ENCODE peak calls at places on chromosome 14, in five cellular contexts. One of them, this sample, is unnamed.

GRCh38 chr14:85867450-85867849 is 337.5 kb downstream of the FLRT2 start:
- DNase-seq in uterus: no peak
- DNase-seq in GM23248: no peak
- DNase-seq in small intestine: no peak
- DNase-seq in esophagus muscularis mucosa: no peak
- DNase-seq in this sample: no peak

GRCh38 chr14:34098045-34098984 is 147.4 kb upstream of the EGLN3 start:
- DNase-seq in uterus: peak; percentile 43
- DNase-seq in GM23248: peak; percentile 63
- DNase-seq in small intestine: peak; percentile 18
- DNase-seq in esophagus muscularis mucosa: no peak
- DNase-seq in this sample: peak; percentile 48

GRCh38 chr14:65015391-65015790 is 28.7 kb downstream of the FNTB start:
- DNase-seq in uterus: no peak
- DNase-seq in GM23248: no peak
- DNase-seq in small intestine: no peak
- DNase-seq in esophagus muscularis mucosa: no peak
- DNase-seq in this sample: no peak

GRCh38 chr14:64788706-64789105 is 84.5 kb downstream of the PLEKHG3 start:
- DNase-seq in uterus: no peak
- DNase-seq in GM23248: peak; percentile 94
- DNase-seq in small intestine: no peak
- DNase-seq in esophagus muscularis mucosa: no peak
- DNase-seq in this sample: no peak

GRCh38 chr14:37591311-37591940 is 3.6 kb downstream of the FOXA1 start:
- DNase-seq in uterus: no peak
- DNase-seq in GM23248: no peak
- DNase-seq in small intestine: peak; percentile 49
- DNase-seq in esophagus muscularis mucosa: no peak
- DNase-seq in this sample: peak; percentile 67

GRCh38 chr14:85554106-85554505 is 24.2 kb downstream of the FLRT2 start:
- DNase-seq in uterus: no peak
- DNase-seq in GM23248: no peak
- DNase-seq in small intestine: no peak
- DNase-seq in esophagus muscularis mucosa: no peak
- DNase-seq in this sample: no peak

GRCh38 chr14:69625299-69626131 is 14.1 kb downstream of the SUSD6 start:
- DNase-seq in uterus: peak; percentile 51
- DNase-seq in GM23248: no peak
- DNase-seq in small intestine: peak; percentile 50
- DNase-seq in esophagus muscularis mucosa: no peak
- DNase-seq in this sample: peak; percentile 48

GRCh38 chr14:21505009-21505553 is 6.1 kb downstream of the METTL3 start:
- DNase-seq in uterus: no peak
- DNase-seq in GM23248: no peak
- DNase-seq in small intestine: no peak
- DNase-seq in esophagus muscularis mucosa: no peak
- DNase-seq in this sample: no peak

GRCh38 chr14:66284346-66284745 is 201.8 kb upstream of the CCDC196 start:
- DNase-seq in uterus: no peak
- DNase-seq in GM23248: peak; percentile 27
- DNase-seq in small intestine: peak; percentile 5
- DNase-seq in esophagus muscularis mucosa: no peak
- DNase-seq in this sample: no peak

GRCh38 chr14:60188696-60189095 is 23.5 kb upstream of the DHRS7 start:
- DNase-seq in uterus: no peak
- DNase-seq in GM23248: no peak
- DNase-seq in small intestine: no peak
- DNase-seq in esophagus muscularis mucosa: no peak
- DNase-seq in this sample: no peak

GRCh38 chr14:64549805-64550538 is at the start of gene PPP1R36:
- DNase-seq in uterus: no peak
- DNase-seq in GM23248: peak; percentile 71
- DNase-seq in small intestine: peak; percentile 73
- DNase-seq in esophagus muscularis mucosa: no peak
- DNase-seq in this sample: peak; percentile 77

GRCh38 chr14:99579903-99580570 is 24.0 kb downstream of the CCDC85C start:
- DNase-seq in uterus: no peak
- DNase-seq in GM23248: peak; percentile 45
- DNase-seq in small intestine: peak; percentile 75
- DNase-seq in esophagus muscularis mucosa: no peak
- DNase-seq in this sample: peak; percentile 81

GRCh38 chr14:99258341-99258781 is 13.6 kb downstream of the BCL11B start:
- DNase-seq in uterus: no peak
- DNase-seq in GM23248: no peak
- DNase-seq in small intestine: no peak
- DNase-seq in esophagus muscularis mucosa: no peak
- DNase-seq in this sample: no peak

GRCh38 chr14:100649173-100649519 is 61.9 kb upstream of the BEGAIN start:
- DNase-seq in uterus: no peak
- DNase-seq in GM23248: peak; percentile 61
- DNase-seq in small intestine: peak; percentile 87
- DNase-seq in esophagus muscularis mucosa: no peak
- DNase-seq in this sample: no peak

GRCh38 chr14:51139221-51139681 is 44.3 kb upstream of the TRIM9 start:
- DNase-seq in uterus: no peak
- DNase-seq in GM23248: no peak
- DNase-seq in small intestine: peak; percentile 60
- DNase-seq in esophagus muscularis mucosa: no peak
- DNase-seq in this sample: peak; percentile 44

GRCh38 chr14:52328286-52328685 is 14.2 kb downstream of the PTGER2 start:
- DNase-seq in uterus: no peak
- DNase-seq in GM23248: peak; percentile 86
- DNase-seq in small intestine: no peak
- DNase-seq in esophagus muscularis mucosa: no peak
- DNase-seq in this sample: no peak

GRCh38 chr14:96630281-96630680 is 128.1 kb downstream of the PAPOLA start:
- DNase-seq in uterus: no peak
- DNase-seq in GM23248: no peak
- DNase-seq in small intestine: no peak
- DNase-seq in esophagus muscularis mucosa: peak; percentile 70
- DNase-seq in this sample: no peak

GRCh38 chr14:104855532-104856090 is 9.5 kb upstream of the CEP170B start:
- DNase-seq in uterus: no peak
- DNase-seq in GM23248: no peak
- DNase-seq in small intestine: no peak
- DNase-seq in esophagus muscularis mucosa: no peak
- DNase-seq in this sample: no peak

GRCh38 chr14:104856157-104856868 is 8.8 kb upstream of the CEP170B start:
- DNase-seq in uterus: no peak
- DNase-seq in GM23248: no peak
- DNase-seq in small intestine: peak; percentile 28
- DNase-seq in esophagus muscularis mucosa: no peak
- DNase-seq in this sample: no peak

GRCh38 chr14:104856869-104857860 is 7.9 kb upstream of the CEP170B start:
- DNase-seq in uterus: no peak
- DNase-seq in GM23248: no peak
- DNase-seq in small intestine: no peak
- DNase-seq in esophagus muscularis mucosa: no peak
- DNase-seq in this sample: no peak

GRCh38 chr14:104851896-104852663 is 13.0 kb upstream of the CEP170B start:
- DNase-seq in uterus: peak; percentile 8
- DNase-seq in GM23248: peak; percentile 63
- DNase-seq in small intestine: no peak
- DNase-seq in esophagus muscularis mucosa: no peak
- DNase-seq in this sample: no peak
- H3K27ac ChIP-seq in uterus: no peak overlapping the region
- H3K27ac ChIP-seq in GM23248: no peak overlapping the region
- H3K27ac ChIP-seq in small intestine: no peak overlapping the region
- H3K27ac ChIP-seq in esophagus muscularis mucosa: no peak overlapping the region
- H3K27ac ChIP-seq in this sample: no peak overlapping the region

GRCh38 chr14:92787554-92787953 is 6.6 kb upstream of the GOLGA5 start:
- DNase-seq in uterus: no peak
- DNase-seq in GM23248: no peak
- DNase-seq in small intestine: no peak
- DNase-seq in esophagus muscularis mucosa: no peak
- DNase-seq in this sample: no peak
- H3K4me3 ChIP-seq in uterus: no peak overlapping the region
- H3K4me3 ChIP-seq in GM23248: no peak overlapping the region
- H3K4me3 ChIP-seq in small intestine: no peak overlapping the region
- H3K4me3 ChIP-seq in esophagus muscularis mucosa: no peak overlapping the region
- H3K4me3 ChIP-seq in this sample: no peak overlapping the region

GRCh38 chr14:80186301-80186800 is 25.0 kb downstream of the DIO2 start:
- DNase-seq in uterus: no peak
- DNase-seq in GM23248: no peak
- DNase-seq in small intestine: no peak
- DNase-seq in esophagus muscularis mucosa: no peak
- DNase-seq in this sample: no peak
- H3K27ac ChIP-seq in uterus: no peak overlapping the region
- H3K27ac ChIP-seq in GM23248: no peak overlapping the region
- H3K27ac ChIP-seq in small intestine: no peak overlapping the region
- H3K27ac ChIP-seq in esophagus muscularis mucosa: no peak overlapping the region
- H3K27ac ChIP-seq in this sample: no peak overlapping the region

GRCh38 chr14:93956514-93957332 is 19.6 kb downstream of the ASB2 start:
- DNase-seq in uterus: no peak
- DNase-seq in GM23248: no peak
- DNase-seq in small intestine: no peak
- DNase-seq in esophagus muscularis mucosa: no peak
- DNase-seq in this sample: no peak

GRCh38 chr14:93957751-93958566 is 18.4 kb downstream of the ASB2 start:
- DNase-seq in uterus: no peak
- DNase-seq in GM23248: no peak
- DNase-seq in small intestine: no peak
- DNase-seq in esophagus muscularis mucosa: no peak
- DNase-seq in this sample: no peak

GRCh38 chr14:93956082-93956481 is 20.3 kb downstream of the ASB2 start:
- DNase-seq in uterus: no peak
- DNase-seq in GM23248: no peak
- DNase-seq in small intestine: no peak
- DNase-seq in esophagus muscularis mucosa: no peak
- DNase-seq in this sample: no peak

GRCh38 chr14:93958567-93959238 is 17.7 kb downstream of the ASB2 start:
- DNase-seq in uterus: no peak
- DNase-seq in GM23248: no peak
- DNase-seq in small intestine: no peak
- DNase-seq in esophagus muscularis mucosa: no peak
- DNase-seq in this sample: no peak

DNA sequence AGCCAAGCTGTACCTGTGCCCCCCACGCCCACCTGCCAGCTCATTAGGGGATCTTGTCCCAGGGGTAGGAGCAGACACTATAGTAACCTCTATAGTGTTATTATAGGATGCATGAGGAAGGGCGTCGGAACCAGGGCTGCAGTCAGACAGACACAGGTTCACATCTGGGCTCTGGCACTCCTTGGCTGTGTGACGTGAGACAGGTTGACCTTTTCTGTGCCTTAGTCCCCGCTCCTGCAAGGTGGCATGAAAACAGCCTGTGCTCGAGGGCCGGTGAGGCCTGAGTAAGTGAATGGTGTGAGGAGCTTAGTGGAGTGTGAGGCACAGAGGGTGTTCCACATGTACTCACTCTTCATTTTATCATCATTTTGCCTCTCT is 19.0 kb downstream of the ASB2 start:
- DNase-seq in uterus: no peak
- DNase-seq in GM23248: no peak
- DNase-seq in small intestine: no peak
- DNase-seq in esophagus muscularis mucosa: no peak
- DNase-seq in this sample: no peak
- H3K4me3 ChIP-seq in uterus: no peak overlapping the region
- H3K4me3 ChIP-seq in GM23248: no peak overlapping the region
- H3K4me3 ChIP-seq in small intestine: no peak overlapping the region
- H3K4me3 ChIP-seq in esophagus muscularis mucosa: no peak overlapping the region
- H3K4me3 ChIP-seq in this sample: no peak overlapping the region

GRCh38 chr14:22839159-22839779 is 2.9 kb downstream of the MMP14 start:
- DNase-seq in uterus: peak; percentile 58
- DNase-seq in GM23248: peak; percentile 60
- DNase-seq in small intestine: no peak
- DNase-seq in esophagus muscularis mucosa: no peak
- DNase-seq in this sample: no peak

GRCh38 chr14:22842211-22843122 is 6.1 kb downstream of the MMP14 start:
- DNase-seq in uterus: no peak
- DNase-seq in GM23248: peak; percentile 46
- DNase-seq in small intestine: no peak
- DNase-seq in esophagus muscularis mucosa: no peak
- DNase-seq in this sample: no peak

GRCh38 chr14:22843123-22843925 is 6.9 kb downstream of the MMP14 start:
- DNase-seq in uterus: no peak
- DNase-seq in GM23248: no peak
- DNase-seq in small intestine: no peak
- DNase-seq in esophagus muscularis mucosa: no peak
- DNase-seq in this sample: no peak

GRCh38 chr14:22841311-22841710 is 4.9 kb downstream of the MMP14 start:
- DNase-seq in uterus: peak; percentile 16
- DNase-seq in GM23248: no peak
- DNase-seq in small intestine: no peak
- DNase-seq in esophagus muscularis mucosa: no peak
- DNase-seq in this sample: no peak

DNA sequence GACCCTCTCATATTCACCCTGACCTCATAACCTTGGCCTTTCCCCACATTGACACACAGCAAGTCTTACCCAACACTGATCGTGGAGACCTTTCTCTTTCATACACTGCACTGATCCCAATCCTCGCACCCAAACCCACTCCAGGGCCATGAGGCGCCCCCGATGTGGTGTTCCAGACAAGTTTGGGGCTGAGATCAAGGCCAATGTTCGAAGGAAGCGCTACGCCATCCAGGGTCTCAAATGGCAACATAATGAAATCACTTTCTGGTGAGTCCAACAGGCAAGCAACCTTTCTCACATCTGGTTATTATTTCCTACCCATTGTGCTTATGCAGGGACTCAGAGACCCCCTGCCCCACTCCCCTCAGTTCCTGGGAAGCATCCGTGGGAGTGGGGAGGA is 5.4 kb downstream of the MMP14 start:
- DNase-seq in uterus: no peak
- DNase-seq in GM23248: no peak
- DNase-seq in small intestine: no peak
- DNase-seq in esophagus muscularis mucosa: no peak
- DNase-seq in this sample: no peak
- H3K27ac ChIP-seq in uterus: peak overlapping the region; percentile 100
- H3K27ac ChIP-seq in GM23248: peak overlapping the region; percentile 94
- H3K27ac ChIP-seq in small intestine: no peak overlapping the region
- H3K27ac ChIP-seq in esophagus muscularis mucosa: peak overlapping the region; percentile 6
- H3K27ac ChIP-seq in this sample: no peak overlapping the region

GRCh38 chr14:92971601-92972180 is 48.7 kb downstream of the CHGA start:
- DNase-seq in uterus: no peak
- DNase-seq in GM23248: no peak
- DNase-seq in small intestine: no peak
- DNase-seq in esophagus muscularis mucosa: no peak
- DNase-seq in this sample: no peak

GRCh38 chr14:92973798-92974372 is 50.9 kb downstream of the CHGA start:
- DNase-seq in uterus: peak; percentile 62
- DNase-seq in GM23248: peak; percentile 76
- DNase-seq in small intestine: no peak
- DNase-seq in esophagus muscularis mucosa: no peak
- DNase-seq in this sample: no peak

GRCh38 chr14:92976268-92976667 is 53.3 kb downstream of the CHGA start:
- DNase-seq in uterus: no peak
- DNase-seq in GM23248: no peak
- DNase-seq in small intestine: peak; percentile 31
- DNase-seq in esophagus muscularis mucosa: no peak
- DNase-seq in this sample: no peak

GRCh38 chr14:92973265-92973797 is 50.4 kb downstream of the CHGA start:
- DNase-seq in uterus: peak; percentile 93
- DNase-seq in GM23248: peak; percentile 96
- DNase-seq in small intestine: peak; percentile 60
- DNase-seq in esophagus muscularis mucosa: peak; percentile 94
- DNase-seq in this sample: peak; percentile 77

GRCh38 chr14:92974541-92975345 is 51.8 kb downstream of the CHGA start:
- DNase-seq in uterus: no peak
- DNase-seq in GM23248: no peak
- DNase-seq in small intestine: no peak
- DNase-seq in esophagus muscularis mucosa: no peak
- DNase-seq in this sample: no peak
- H3K4me3 ChIP-seq in uterus: no peak overlapping the region
- H3K4me3 ChIP-seq in GM23248: no peak overlapping the region
- H3K4me3 ChIP-seq in small intestine: no peak overlapping the region
- H3K4me3 ChIP-seq in esophagus muscularis mucosa: no peak overlapping the region
- H3K4me3 ChIP-seq in this sample: no peak overlapping the region